ENCODE peak calls at places on chromosome 14, in four cellular contexts. One of them, this sample, is unnamed.

GRCh38 chr14:72478397-72479025 is 415.4 kb downstream of the DPF3 start:
- DNase-seq in head of caudate nucleus: no peak
- DNase-seq in iris pigment epithelial cell: no peak
- DNase-seq in activated T-cell treated with anti-CD3 and anti-CD28 coated beads, Interleukin-2, amount 50 U/mL, for 4 hours: no peak
- DNase-seq in this sample: no peak

GRCh38 chr14:26833777-26834176 is 235.9 kb upstream of the NOVA1 start:
- DNase-seq in head of caudate nucleus: no peak
- DNase-seq in iris pigment epithelial cell: peak
- DNase-seq in activated T-cell treated with anti-CD3 and anti-CD28 coated beads, Interleukin-2, amount 50 U/mL, for 4 hours: no peak
- DNase-seq in this sample: no peak

GRCh38 chr14:72740504-72740961 is 153.4 kb downstream of the DPF3 start:
- DNase-seq in head of caudate nucleus: no peak
- DNase-seq in iris pigment epithelial cell: no peak
- DNase-seq in activated T-cell treated with anti-CD3 and anti-CD28 coated beads, Interleukin-2, amount 50 U/mL, for 4 hours: no peak
- DNase-seq in this sample: no peak

GRCh38 chr14:68363841-68364711 is 428.8 kb downstream of the ZFP36L1 start:
- DNase-seq in head of caudate nucleus: peak
- DNase-seq in iris pigment epithelial cell: peak
- DNase-seq in activated T-cell treated with anti-CD3 and anti-CD28 coated beads, Interleukin-2, amount 50 U/mL, for 4 hours: no peak
- DNase-seq in this sample: no peak

GRCh38 chr14:83838221-83838620 is 1691.7 kb upstream of the FLRT2 start:
- DNase-seq in head of caudate nucleus: no peak
- DNase-seq in iris pigment epithelial cell: peak
- DNase-seq in activated T-cell treated with anti-CD3 and anti-CD28 coated beads, Interleukin-2, amount 50 U/mL, for 4 hours: no peak
- DNase-seq in this sample: no peak

GRCh38 chr14:96589577-96589976 is 87.4 kb downstream of the PAPOLA start:
- DNase-seq in head of caudate nucleus: no peak
- DNase-seq in iris pigment epithelial cell: no peak
- DNase-seq in activated T-cell treated with anti-CD3 and anti-CD28 coated beads, Interleukin-2, amount 50 U/mL, for 4 hours: no peak
- DNase-seq in this sample: no peak

GRCh38 chr14:99194136-99194535 is 77.9 kb downstream of the BCL11B start:
- DNase-seq in head of caudate nucleus: no peak
- DNase-seq in iris pigment epithelial cell: no peak
- DNase-seq in activated T-cell treated with anti-CD3 and anti-CD28 coated beads, Interleukin-2, amount 50 U/mL, for 4 hours: no peak
- DNase-seq in this sample: no peak

GRCh38 chr14:65095633-65096205 is 6.6 kb downstream of the MAX start:
- DNase-seq in head of caudate nucleus: peak
- DNase-seq in iris pigment epithelial cell: peak
- DNase-seq in activated T-cell treated with anti-CD3 and anti-CD28 coated beads, Interleukin-2, amount 50 U/mL, for 4 hours: no peak
- DNase-seq in this sample: no peak

This sample was measured in stimulated activated CD4-positive, alpha-beta T cell treated with anti-CD3 and anti-CD28 coated beads, Interleukin-12 subunit alpha, Interleukin-12 subunit beta, amount 100 ng/mL, for 4 hours.